ENCODE peak calls at places on chromosomes 11 and 22, in seven cellular contexts. One of them, this sample, is unnamed.
A peak's percentile ranks its signal among the peaks of the same experiment; 100 is the strongest.

GRCh38 chr22:45224988-45225731 is 15.5 kb downstream of the KIAA0930 start:
- DNase-seq in cardiac muscle cell: no peak
- DNase-seq in left ventricle myocardium inferior: no peak
- DNase-seq in Caco-2: no peak
- DNase-seq in lower lobe of right lung: peak; percentile 42
- DNase-seq in neural progenitor cell: no peak
- DNase-seq in activated CD8-positive, alpha-beta T cell treated with anti-CD3 and anti-CD28 coated beads for 36 hours: no peak
- DNase-seq in this sample: no peak

GRCh38 chr11:92332986-92333385 is 108.4 kb downstream of the FAT3 start:
- DNase-seq in neural progenitor cell: no peak
- DNase-seq in left ventricle myocardium inferior: no peak
- DNase-seq in activated CD8-positive, alpha-beta T cell treated with anti-CD3 and anti-CD28 coated beads for 36 hours: no peak
- DNase-seq in Caco-2: no peak
- DNase-seq in lower lobe of right lung: no peak
- DNase-seq in cardiac muscle cell: no peak
- DNase-seq in this sample: no peak

GRCh38 chr11:66343176-66343575 is 1.7 kb downstream of the BRMS1 start:
- DNase-seq in lower lobe of right lung: peak; percentile 8
- DNase-seq in left ventricle myocardium inferior: no peak
- DNase-seq in Caco-2: no peak
- DNase-seq in activated CD8-positive, alpha-beta T cell treated with anti-CD3 and anti-CD28 coated beads for 36 hours: no peak
- DNase-seq in cardiac muscle cell: no peak
- DNase-seq in neural progenitor cell: no peak
- DNase-seq in this sample: no peak

GRCh38 chr11:134949121-134949591 is 537.1 kb upstream of the B3GAT1 start:
- DNase-seq in left ventricle myocardium inferior: no peak
- DNase-seq in neural progenitor cell: no peak
- DNase-seq in activated CD8-positive, alpha-beta T cell treated with anti-CD3 and anti-CD28 coated beads for 36 hours: no peak
- DNase-seq in Caco-2: no peak
- DNase-seq in cardiac muscle cell: peak; percentile 80
- DNase-seq in lower lobe of right lung: no peak
- DNase-seq in this sample: no peak

GRCh38 chr11:134063096-134063495 is 5.8 kb upstream of the JAM3 start:
- DNase-seq in neural progenitor cell: no peak
- DNase-seq in lower lobe of right lung: no peak
- DNase-seq in Caco-2: no peak
- DNase-seq in cardiac muscle cell: no peak
- DNase-seq in activated CD8-positive, alpha-beta T cell treated with anti-CD3 and anti-CD28 coated beads for 36 hours: no peak
- DNase-seq in left ventricle myocardium inferior: no peak
- DNase-seq in this sample: peak; percentile 43

GRCh38 chr11:102791271-102792036 is 6.5 kb downstream of the MMP1 start:
- DNase-seq in left ventricle myocardium inferior: no peak
- DNase-seq in cardiac muscle cell: no peak
- DNase-seq in neural progenitor cell: no peak
- DNase-seq in Caco-2: no peak
- DNase-seq in lower lobe of right lung: no peak
- DNase-seq in activated CD8-positive, alpha-beta T cell treated with anti-CD3 and anti-CD28 coated beads for 36 hours: no peak
- DNase-seq in this sample: no peak

GRCh38 chr11:67313125-67313890 is 10.0 kb downstream of the SSH3 start:
- DNase-seq in cardiac muscle cell: no peak
- DNase-seq in Caco-2: peak; percentile 23
- DNase-seq in activated CD8-positive, alpha-beta T cell treated with anti-CD3 and anti-CD28 coated beads for 36 hours: no peak
- DNase-seq in lower lobe of right lung: no peak
- DNase-seq in left ventricle myocardium inferior: no peak
- DNase-seq in neural progenitor cell: no peak
- DNase-seq in this sample: no peak

GRCh38 chr22:50523458-50523805 is 2.0 kb downstream of the SCO2 start:
- DNase-seq in left ventricle myocardium inferior: no peak
- DNase-seq in activated CD8-positive, alpha-beta T cell treated with anti-CD3 and anti-CD28 coated beads for 36 hours: no peak
- DNase-seq in Caco-2: no peak
- DNase-seq in lower lobe of right lung: no peak
- DNase-seq in neural progenitor cell: no peak
- DNase-seq in cardiac muscle cell: no peak
- DNase-seq in this sample: no peak

GRCh38 chr11:70826541-70826943 is 425.8 kb downstream of the SHANK2 start:
- DNase-seq in activated CD8-positive, alpha-beta T cell treated with anti-CD3 and anti-CD28 coated beads for 36 hours: no peak
- DNase-seq in Caco-2: no peak
- DNase-seq in left ventricle myocardium inferior: no peak
- DNase-seq in cardiac muscle cell: peak; percentile 15
- DNase-seq in neural progenitor cell: peak; percentile 91
- DNase-seq in lower lobe of right lung: no peak
- DNase-seq in this sample: peak; percentile 13

GRCh38 chr11:30583505-30584280 is 2.5 kb downstream of the MPPED2 start:
- DNase-seq in left ventricle myocardium inferior: peak; percentile 20
- DNase-seq in neural progenitor cell: peak; percentile 59
- DNase-seq in cardiac muscle cell: no peak
- DNase-seq in Caco-2: no peak
- DNase-seq in activated CD8-positive, alpha-beta T cell treated with anti-CD3 and anti-CD28 coated beads for 36 hours: no peak
- DNase-seq in lower lobe of right lung: peak; percentile 37
- DNase-seq in this sample: peak; percentile 8

GRCh38 chr11:66330931-66331330 is 5.3 kb downstream of the RIN1 start:
- DNase-seq in neural progenitor cell: no peak
- DNase-seq in left ventricle myocardium inferior: no peak
- DNase-seq in lower lobe of right lung: peak; percentile 36
- DNase-seq in Caco-2: no peak
- DNase-seq in activated CD8-positive, alpha-beta T cell treated with anti-CD3 and anti-CD28 coated beads for 36 hours: no peak
- DNase-seq in cardiac muscle cell: no peak
- DNase-seq in this sample: no peak

GRCh38 chr22:32042924-32043323 is at the start of gene SLC5A1:
- DNase-seq in neural progenitor cell: no peak
- DNase-seq in lower lobe of right lung: peak; percentile 67
- DNase-seq in Caco-2: no peak
- DNase-seq in activated CD8-positive, alpha-beta T cell treated with anti-CD3 and anti-CD28 coated beads for 36 hours: no peak
- DNase-seq in left ventricle myocardium inferior: no peak
- DNase-seq in cardiac muscle cell: no peak
- DNase-seq in this sample: no peak

GRCh38 chr22:48554893-48555552 is 1272.7 kb downstream of the BRD1 start:
- DNase-seq in activated CD8-positive, alpha-beta T cell treated with anti-CD3 and anti-CD28 coated beads for 36 hours: no peak
- DNase-seq in lower lobe of right lung: no peak
- DNase-seq in cardiac muscle cell: no peak
- DNase-seq in left ventricle myocardium inferior: no peak
- DNase-seq in Caco-2: no peak
- DNase-seq in neural progenitor cell: peak; percentile 69
- DNase-seq in this sample: peak; percentile 33

GRCh38 chr22:36540867-36541642 is 12.1 kb upstream of the EIF3D start:
- DNase-seq in neural progenitor cell: no peak
- DNase-seq in left ventricle myocardium inferior: no peak
- DNase-seq in activated CD8-positive, alpha-beta T cell treated with anti-CD3 and anti-CD28 coated beads for 36 hours: no peak
- DNase-seq in cardiac muscle cell: no peak
- DNase-seq in Caco-2: no peak
- DNase-seq in lower lobe of right lung: no peak
- DNase-seq in this sample: no peak

GRCh38 chr11:13983081-13983751 is 20.7 kb downstream of the SPON1 start:
- DNase-seq in lower lobe of right lung: no peak
- DNase-seq in Caco-2: no peak
- DNase-seq in activated CD8-positive, alpha-beta T cell treated with anti-CD3 and anti-CD28 coated beads for 36 hours: no peak
- DNase-seq in neural progenitor cell: no peak
- DNase-seq in cardiac muscle cell: no peak
- DNase-seq in left ventricle myocardium inferior: no peak
- DNase-seq in this sample: no peak

GRCh38 chr11:5922749-5923426 is 19.2 kb upstream of the OR56A3 start:
- DNase-seq in left ventricle myocardium inferior: no peak
- DNase-seq in cardiac muscle cell: no peak
- DNase-seq in Caco-2: no peak
- DNase-seq in neural progenitor cell: no peak
- DNase-seq in lower lobe of right lung: no peak
- DNase-seq in activated CD8-positive, alpha-beta T cell treated with anti-CD3 and anti-CD28 coated beads for 36 hours: peak; percentile 45
- DNase-seq in this sample: no peak

GRCh38 chr22:34966980-34967379 is 99.0 kb upstream of the ISX start:
- DNase-seq in activated CD8-positive, alpha-beta T cell treated with anti-CD3 and anti-CD28 coated beads for 36 hours: no peak
- DNase-seq in neural progenitor cell: no peak
- DNase-seq in left ventricle myocardium inferior: no peak
- DNase-seq in cardiac muscle cell: no peak
- DNase-seq in lower lobe of right lung: no peak
- DNase-seq in Caco-2: no peak
- DNase-seq in this sample: no peak

GRCh38 chr11:43992138-43992537 is 49.7 kb downstream of the C11orf96 start:
- DNase-seq in left ventricle myocardium inferior: no peak
- DNase-seq in cardiac muscle cell: no peak
- DNase-seq in neural progenitor cell: no peak
- DNase-seq in activated CD8-positive, alpha-beta T cell treated with anti-CD3 and anti-CD28 coated beads for 36 hours: no peak
- DNase-seq in Caco-2: no peak
- DNase-seq in lower lobe of right lung: no peak
- DNase-seq in this sample: no peak

GRCh38 chr11:61281581-61282250 is 13.4 kb downstream of the VWCE start:
- DNase-seq in cardiac muscle cell: peak; percentile 58
- DNase-seq in lower lobe of right lung: no peak
- DNase-seq in neural progenitor cell: peak; percentile 89
- DNase-seq in activated CD8-positive, alpha-beta T cell treated with anti-CD3 and anti-CD28 coated beads for 36 hours: peak; percentile 51
- DNase-seq in left ventricle myocardium inferior: peak; percentile 27
- DNase-seq in Caco-2: no peak
- DNase-seq in this sample: peak; percentile 82

GRCh38 chr11:86481399-86481798 is 106.7 kb downstream of the CCDC81 start:
- DNase-seq in left ventricle myocardium inferior: no peak
- DNase-seq in cardiac muscle cell: no peak
- DNase-seq in Caco-2: no peak
- DNase-seq in lower lobe of right lung: no peak
- DNase-seq in neural progenitor cell: no peak
- DNase-seq in activated CD8-positive, alpha-beta T cell treated with anti-CD3 and anti-CD28 coated beads for 36 hours: no peak
- DNase-seq in this sample: no peak
- TF ChIP-seq CTCF in left ventricle myocardium inferior: no peak
- TF ChIP-seq CTCF in cardiac muscle cell: no peak
- TF ChIP-seq CTCF in Caco-2: no peak
- TF ChIP-seq CTCF in lower lobe of right lung: no peak
- TF ChIP-seq CTCF in neural progenitor cell: no peak
- TF ChIP-seq CTCF in activated CD8-positive, alpha-beta T cell treated with anti-CD3 and anti-CD28 coated beads for 36 hours: no peak
- TF ChIP-seq CTCF in this sample: no peak

DNA sequence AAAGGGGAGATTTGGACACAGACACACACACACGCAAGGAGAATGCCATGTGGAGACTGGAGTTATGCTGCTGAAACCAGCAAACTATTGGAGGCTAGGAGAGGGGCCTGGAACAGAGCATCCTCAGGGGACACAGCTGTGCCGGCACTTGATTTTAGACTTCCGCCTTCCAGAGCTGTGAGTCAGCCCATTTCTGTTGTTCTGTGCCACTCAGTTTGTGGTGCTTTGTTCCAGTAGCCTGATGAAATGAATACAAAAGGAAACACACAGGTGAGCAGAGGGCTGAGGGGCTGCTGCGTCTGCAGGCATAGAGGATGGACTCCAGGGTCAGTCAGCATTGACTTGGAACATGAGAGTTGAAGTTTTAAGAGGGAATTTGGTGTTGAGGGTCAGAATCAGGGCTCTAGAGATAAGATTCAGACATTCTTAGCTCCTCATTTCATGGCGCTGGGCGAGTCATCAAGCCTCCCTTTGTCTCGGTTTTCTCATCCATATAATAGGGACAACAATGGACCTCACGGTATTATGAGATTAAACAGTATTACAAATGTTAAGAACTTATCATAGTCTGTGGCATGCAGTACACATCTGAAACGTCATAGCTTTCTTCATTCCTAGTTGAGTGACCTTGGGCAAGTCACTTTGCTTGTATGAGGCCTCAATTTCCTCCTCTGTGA is 191.0 kb downstream of the MIAT start:
- DNase-seq in neural progenitor cell: peak; percentile 43
- DNase-seq in activated CD8-positive, alpha-beta T cell treated with anti-CD3 and anti-CD28 coated beads for 36 hours: no peak
- DNase-seq in Caco-2: no peak
- DNase-seq in lower lobe of right lung: no peak
- DNase-seq in left ventricle myocardium inferior: no peak
- DNase-seq in cardiac muscle cell: peak; percentile 75
- DNase-seq in this sample: no peak
- TF ChIP-seq CTCF in neural progenitor cell: no peak
- TF ChIP-seq CTCF in activated CD8-positive, alpha-beta T cell treated with anti-CD3 and anti-CD28 coated beads for 36 hours: no peak
- TF ChIP-seq CTCF in Caco-2: no peak
- TF ChIP-seq CTCF in lower lobe of right lung: no peak
- TF ChIP-seq CTCF in left ventricle myocardium inferior: no peak
- TF ChIP-seq CTCF in cardiac muscle cell: no peak
- TF ChIP-seq CTCF in this sample: no peak

DNA sequence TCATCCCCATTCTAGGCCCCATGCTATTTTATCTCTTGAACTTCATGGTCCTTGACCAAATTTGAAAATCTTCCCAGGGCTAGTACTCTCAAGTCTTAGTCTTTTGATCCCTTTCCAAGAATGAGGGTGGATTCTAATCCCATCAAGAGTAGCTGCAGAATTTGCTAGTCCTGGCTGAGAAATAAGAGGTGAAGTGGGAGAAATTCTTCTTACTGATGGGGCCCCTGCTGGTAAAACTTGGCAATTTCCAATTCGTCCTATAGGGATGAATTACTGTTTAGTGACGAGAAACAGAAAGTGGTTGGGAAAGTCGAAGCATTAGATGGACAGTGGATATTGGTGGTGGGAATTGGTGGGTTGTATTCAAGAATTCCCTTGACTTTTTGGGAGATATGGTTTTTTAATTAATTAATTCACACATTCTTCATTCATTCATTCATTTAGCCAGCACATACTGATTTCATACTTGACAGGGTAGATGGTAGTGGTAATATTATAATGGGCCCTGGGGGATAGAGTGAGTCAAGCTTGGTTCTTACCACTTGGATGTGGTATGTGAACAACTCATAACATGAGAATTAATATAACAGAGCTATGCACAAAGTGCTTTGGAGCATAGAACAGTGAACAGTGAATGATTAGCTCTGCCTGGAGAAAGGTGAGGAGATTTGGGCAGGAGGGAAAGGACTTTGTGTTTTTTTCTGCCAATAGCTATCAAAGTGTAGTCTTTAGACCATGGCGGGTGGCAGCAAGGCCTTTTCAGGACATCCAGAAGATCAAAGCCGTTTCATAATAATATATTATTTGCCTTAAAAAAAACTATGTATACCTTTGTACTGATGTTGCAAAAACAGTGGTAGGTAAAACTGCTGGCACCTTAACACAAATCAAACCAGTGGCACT is 103.8 kb downstream of the STIM1 start:
- DNase-seq in neural progenitor cell: peak; percentile 21
- DNase-seq in left ventricle myocardium inferior: no peak
- DNase-seq in Caco-2: no peak
- DNase-seq in cardiac muscle cell: peak; percentile 41
- DNase-seq in activated CD8-positive, alpha-beta T cell treated with anti-CD3 and anti-CD28 coated beads for 36 hours: no peak
- DNase-seq in lower lobe of right lung: no peak
- DNase-seq in this sample: peak; percentile 15
- TF ChIP-seq CTCF in neural progenitor cell: peak; percentile 38
- TF ChIP-seq CTCF in left ventricle myocardium inferior: peak; percentile 13
- TF ChIP-seq CTCF in Caco-2: peak; percentile 57
- TF ChIP-seq CTCF in cardiac muscle cell: peak; percentile 27
- TF ChIP-seq CTCF in activated CD8-positive, alpha-beta T cell treated with anti-CD3 and anti-CD28 coated beads for 36 hours: peak; percentile 11
- TF ChIP-seq CTCF in lower lobe of right lung: no peak
- TF ChIP-seq CTCF in this sample: peak; percentile 69

GRCh38 chr22:22922954-22923319 is 35.3 kb downstream of the IGLL5 start:
- DNase-seq in cardiac muscle cell: no peak
- DNase-seq in Caco-2: no peak
- DNase-seq in neural progenitor cell: no peak
- DNase-seq in lower lobe of right lung: no peak
- DNase-seq in activated CD8-positive, alpha-beta T cell treated with anti-CD3 and anti-CD28 coated beads for 36 hours: no peak
- DNase-seq in left ventricle myocardium inferior: no peak
- DNase-seq in this sample: no peak
- TF ChIP-seq CTCF in cardiac muscle cell: no peak
- TF ChIP-seq CTCF in Caco-2: no peak
- TF ChIP-seq CTCF in neural progenitor cell: no peak
- TF ChIP-seq CTCF in lower lobe of right lung: no peak
- TF ChIP-seq CTCF in activated CD8-positive, alpha-beta T cell treated with anti-CD3 and anti-CD28 coated beads for 36 hours: no peak
- TF ChIP-seq CTCF in left ventricle myocardium inferior: no peak
- TF ChIP-seq CTCF in this sample: no peak

GRCh38 chr22:41597635-41597953 is 8.0 kb upstream of the PMM1 start:
- DNase-seq in cardiac muscle cell: no peak
- DNase-seq in lower lobe of right lung: no peak
- DNase-seq in Caco-2: no peak
- DNase-seq in activated CD8-positive, alpha-beta T cell treated with anti-CD3 and anti-CD28 coated beads for 36 hours: no peak
- DNase-seq in neural progenitor cell: no peak
- DNase-seq in left ventricle myocardium inferior: no peak
- DNase-seq in this sample: no peak
- TF ChIP-seq CTCF in cardiac muscle cell: no peak
- TF ChIP-seq CTCF in lower lobe of right lung: no peak
- TF ChIP-seq CTCF in Caco-2: no peak
- TF ChIP-seq CTCF in activated CD8-positive, alpha-beta T cell treated with anti-CD3 and anti-CD28 coated beads for 36 hours: no peak
- TF ChIP-seq CTCF in neural progenitor cell: no peak
- TF ChIP-seq CTCF in left ventricle myocardium inferior: no peak
- TF ChIP-seq CTCF in this sample: no peak